ENCODE peak calls at places on chromosomes 2 and 18, in four cellular contexts. F, E, H and I are unnamed samples.

GRCh38 chr2:70471129-70471528 is 82.5 kb downstream of the TGFA start:
- DNase-seq in F (no peak), E (no peak), H (no peak), I (no peak)

GRCh38 chr2:214311031-214311533 is 99.8 kb upstream of the VWC2L start:
- DNase-seq in F (no peak), E (no peak), H (no peak), I (no peak)

GRCh38 chr2:36367497-36368353 is 12.1 kb downstream of the CRIM1 start:
- DNase-seq in F (no peak), E (peak), H (peak), I (no peak)

GRCh38 chr2:61145990-61146389 is 16.0 kb upstream of the C2orf74 start:
- DNase-seq in F (no peak), E (no peak), H (no peak), I (no peak)

GRCh38 chr2:221780281-221780688 is 208.2 kb upstream of the EPHA4 start:
- DNase-seq in F (no peak), E (no peak), H (peak), I (no peak)

GRCh38 chr18:50560681-50561629 is 1.1 kb downstream of the MAPK4 start:
- DNase-seq in F (peak), E (peak), H (no peak), I (no peak)

GRCh38 chr2:100060875-100061274 is 81.5 kb downstream of the AFF3 start:
- DNase-seq in F (no peak), E (no peak), H (no peak), I (peak)

GRCh38 chr2:137367361-137367760 is 596.9 kb upstream of the HNMT start:
- DNase-seq in F (no peak), E (no peak), H (peak), I (no peak)

GRCh38 chr2:7289697-7290096 is 372.5 kb downstream of the RNF144A start:
- DNase-seq in F (no peak), E (no peak), H (no peak), I (no peak)

GRCh38 chr2:150274108-150274507 is 213.4 kb downstream of the RND3 start:
- DNase-seq in F (no peak), E (no peak), H (no peak), I (no peak)

GRCh38 chr18:21903688-21904087 is 163.1 kb downstream of the MIB1 start:
- DNase-seq in F (no peak), E (no peak), H (peak), I (no peak)

GRCh38 chr2:113276216-113276905 is 2.4 kb downstream of the PAX8 start:
- DNase-seq in F (no peak), E (no peak), H (no peak), I (no peak)

GRCh38 chr2:144681389-144681788 is 161.5 kb upstream of the ZEB2 start:
- DNase-seq in F (no peak), E (no peak), H (no peak), I (no peak)

GRCh38 chr2:6793371-6793770 is 72.3 kb downstream of the CMPK2 start:
- DNase-seq in F (no peak), E (no peak), H (no peak), I (no peak)

GRCh38 chr2:181483221-181483620 is 26.0 kb downstream of the ITGA4 start:
- DNase-seq in F (no peak), E (no peak), H (no peak), I (no peak)

GRCh38 chr2:212832211-212833195 is 293.9 kb upstream of the ERBB4 start:
- DNase-seq in F (no peak), E (no peak), H (no peak), I (no peak)

GRCh38 chr18:10169064-10169562 is 255.3 kb downstream of the VAPA start:
- DNase-seq in F (no peak), E (no peak), H (peak), I (no peak)

GRCh38 chr2:10331702-10332401 is 29.1 kb downstream of the HPCAL1 start:
- DNase-seq in F (no peak), E (no peak), H (no peak), I (no peak)

GRCh38 chr2:212928681-212929080 is 222.7 kb downstream of the IKZF2 start:
- DNase-seq in F (no peak), E (no peak), H (peak), I (no peak)

GRCh38 chr2:59398081-59398480 is 1155.4 kb downstream of the BCL11A start:
- DNase-seq in F (no peak), E (no peak), H (no peak), I (no peak)

GRCh38 chr2:111252436-111252835 is 131.7 kb downstream of the BCL2L11 start:
- DNase-seq in F (no peak), E (no peak), H (peak), I (no peak)

GRCh38 chr2:108215794-108216211 is 24.0 kb upstream of the SULT1C3 start:
- DNase-seq in F (no peak), E (peak), H (peak), I (no peak)

GRCh38 chr2:181466661-181467576 is 9.7 kb downstream of the ITGA4 start:
- DNase-seq in F (peak), E (peak), H (peak), I (no peak)

GRCh38 chr2:232876071-232876977 is 6.3 kb downstream of the SNORC start:
- DNase-seq in F (no peak), E (peak), H (no peak), I (peak)

GRCh38 chr2:3823748-3824147 is 120.4 kb downstream of the DCDC2C start:
- DNase-seq in F (no peak), E (no peak), H (peak), I (no peak)

GRCh38 chr2:160784034-160784433 is 290.4 kb upstream of the RBMS1 start:
- DNase-seq in F (no peak), E (no peak), H (no peak), I (no peak)

GRCh38 chr18:26386421-26386820 is 160.2 kb downstream of the TAF4B start:
- DNase-seq in F (no peak), E (no peak), H (peak), I (no peak)

GRCh38 chr2:163990554-163990953 is 254.7 kb upstream of the FIGN start:
- DNase-seq in F (no peak), E (no peak), H (no peak), I (no peak)

GRCh38 chr2:10810175-10811161 is 2.1 kb downstream of the PDIA6 start:
- DNase-seq in F (no peak), E (no peak), H (peak), I (no peak)

GRCh38 chr2:147511491-147511948 is 333.3 kb upstream of the ACVR2A start:
- DNase-seq in F (peak), E (no peak), H (peak), I (no peak)

GRCh38 chr18:60549338-60549960 is 176.9 kb upstream of the MC4R start:
- DNase-seq in F (no peak), E (no peak), H (peak), I (peak)

GRCh38 chr18:23824235-23824634 is 135.0 kb downstream of the LAMA3 start:
- DNase-seq in F (no peak), E (no peak), H (peak), I (no peak)

GRCh38 chr2:28610583-28611201 is 114.8 kb downstream of the PLB1 start:
- DNase-seq in F (peak), E (no peak), H (peak), I (no peak)

GRCh38 chr18:61635901-61636528 is 256.8 kb downstream of the RNF152 start:
- DNase-seq in F (peak), E (peak), H (peak), I (no peak)

GRCh38 chr18:22689711-22690110 is 243.4 kb upstream of the RBBP8 start:
- DNase-seq in F (no peak), E (no peak), H (no peak), I (no peak)

GRCh38 chr18:7233398-7233797 is 2.5 kb downstream of the LRRC30 start:
- DNase-seq in F (no peak), E (no peak), H (no peak), I (no peak)

GRCh38 chr18:267380-267687 is 513 bp downstream of the THOC1 start:
- DNase-seq in F (no peak), E (no peak), H (no peak), I (no peak)

GRCh38 chr2:235206980-235207579 is 255.3 kb downstream of the SH3BP4 start:
- DNase-seq in F (no peak), E (no peak), H (no peak), I (no peak)

GRCh38 chr2:150663143-150663542 is 175.7 kb upstream of the RND3 start:
- DNase-seq in F (no peak), E (no peak), H (peak), I (no peak)